ENCODE peak calls at places on chromosomes 11 and 22, in eight cellular contexts. O is MM.1S; C is CD8-positive, alpha-beta T cell; F is CD4-positive, alpha-beta T cell; L is NCI-H1436; G is HTR-8/SVneo; J is T-helper 2 cell treated with Interferon-gamma antibody and Interleukin-4, amounts not matched to agents 5 μg/mL and 100 μg/mL, for 36 hours; R is NCI-H446. M is an unnamed sample.

GRCh38 chr11:77083553-77084245 is 16.9 kb downstream of the CAPN5 start:
- DNase-seq in R (no peak), G (no peak), J (no peak), F (no peak), C (no peak), L (no peak), O (no peak), M (no peak)

GRCh38 chr11:86938900-86939880 is 16.0 kb downstream of the FZD4 start:
- DNase-seq in C (no peak), J (no peak), O (peak; percentile 41), F (no peak), L (peak; percentile 31), R (peak; percentile 65), G (no peak), M (no peak)

GRCh38 chr11:133821776-133822175 is 23.5 kb downstream of the SPATA19 start:
- DNase-seq in G (peak; percentile 33), F (no peak), R (peak; percentile 17), J (no peak), O (peak; percentile 26), C (no peak), L (peak; percentile 7), M (no peak)

GRCh38 chr22:41888638-41889200 is 26.2 kb downstream of the SHISA8 start:
- DNase-seq in R (no peak), F (no peak), O (no peak), C (no peak), G (no peak), L (no peak), J (no peak), M (no peak)

GRCh38 chr11:74532496-74533246 is 39.1 kb upstream of the LIPT2 start:
- DNase-seq in F (no peak), J (no peak), L (no peak), G (no peak), R (no peak), C (no peak), O (no peak), M (no peak)

GRCh38 chr11:57358991-57359390 is 20.8 kb downstream of the P2RX3 start:
- DNase-seq in F (no peak), C (no peak), R (no peak), J (no peak), L (no peak), O (no peak), G (no peak), M (no peak)

GRCh38 chr11:107157146-107157808 is 139.0 kb upstream of the GUCY1A2 start:
- DNase-seq in G (no peak), C (no peak), F (no peak), R (no peak), O (no peak), J (no peak), L (no peak), M (no peak)

GRCh38 chr11:72225411-72225951 is 914 bp downstream of the INPPL1 start:
- DNase-seq in G (no peak), F (no peak), C (no peak), O (no peak), J (peak; percentile 36), R (no peak), L (no peak), M (no peak)

GRCh38 chr11:70281114-70281729 is 10.7 kb downstream of the PPFIA1 start:
- DNase-seq in G (no peak), C (no peak), L (no peak), O (no peak), J (no peak), F (no peak), R (no peak), M (no peak)

GRCh38 chr11:46254135-46254491 is 23.3 kb upstream of the CREB3L1 start:
- DNase-seq in O (no peak), C (no peak), R (no peak), F (no peak), L (no peak), G (no peak), J (no peak), M (no peak)

GRCh38 chr11:13338437-13339069 is 61.0 kb downstream of the BMAL1 start:
- DNase-seq in G (peak; percentile 26), F (no peak), C (peak; percentile 32), L (no peak), J (peak; percentile 20), R (no peak), O (peak; percentile 21), M (no peak)

GRCh38 chr11:75506827-75507226 is 18.9 kb downstream of the GDPD5 start:
- DNase-seq in C (no peak), R (no peak), G (no peak), O (no peak), F (no peak), J (no peak), L (no peak), M (no peak)

GRCh38 chr22:47055073-47055355 is 292.6 kb downstream of the TBC1D22A start:
- DNase-seq in R (no peak), L (no peak), J (no peak), G (no peak), F (no peak), O (no peak), C (no peak), M (no peak)

GRCh38 chr11:74773481-74773880 is 24.8 kb downstream of the RNF169 start:
- DNase-seq in L (no peak), F (no peak), C (no peak), J (no peak), R (no peak), O (no peak), G (no peak), M (no peak)

GRCh38 chr11:23425379-23425778 is 565.1 kb upstream of the CCDC179 start:
- DNase-seq in F (no peak), O (no peak), C (no peak), G (no peak), J (no peak), R (no peak), L (no peak), M (no peak)

GRCh38 chr11:134331565-134332188 is at the start of gene GLB1L2:
- DNase-seq in C (peak; percentile 74), O (no peak), F (peak; percentile 70), R (peak; percentile 29), J (peak; percentile 80), L (peak; percentile 79), G (peak; percentile 12), M (peak; percentile 78)

GRCh38 chr11:134784525-134784924 is 372.5 kb upstream of the B3GAT1 start:
- DNase-seq in F (no peak), L (no peak), C (no peak), R (no peak), G (no peak), O (no peak), J (no peak), M (no peak)

GRCh38 chr11:3340025-3340424 is 38.9 kb downstream of the ZNF195 start:
- DNase-seq in G (peak; percentile 22), L (no peak), R (no peak), F (no peak), J (no peak), C (no peak), O (no peak), M (no peak)

GRCh38 chr11:46120711-46121327 is 435 bp downstream of the PHF21A start:
- DNase-seq in F (no peak), C (no peak), G (peak; percentile 24), J (peak; percentile 34), R (peak; percentile 81), O (peak; percentile 17), L (peak; percentile 32), M (peak; percentile 3)

GRCh38 chr11:118156531-118157185 is 4.0 kb upstream of the SCN4B start:
- DNase-seq in G (no peak), O (no peak), L (peak; percentile 64), R (no peak), C (peak; percentile 60), F (no peak), J (no peak), M (no peak)

GRCh38 chr11:40842750-40843339 is 616.6 kb downstream of the LRRC4C start:
- DNase-seq in G (no peak), R (no peak), F (no peak), J (no peak), C (no peak), L (no peak), O (no peak), M (no peak)